ENCODE peak calls at places on chromosomes 7 and 10, in seven cellular contexts. Z, H, J, W, Q, M and U are unnamed samples. For H3K9me3, the result is how much of the 10 kb centered on the place peaks cover.

GRCh38 chr10:104300736-104301292 is 31.8 kb downstream of the GSTO2 start:
- DNase-seq in Z (no peak), H (peak), M (peak), J (peak), W (peak), Q (peak), U (peak)

GRCh38 chr7:55071411-55072188 is 52.8 kb downstream of the EGFR start:
- DNase-seq in Q (peak), W (no peak), H (no peak), M (no peak), J (no peak), Z (no peak), U (no peak)

GRCh38 chr10:119768455-119769094 is 42.7 kb downstream of the INPP5F start:
- DNase-seq in M (peak), W (no peak), J (no peak), Z (no peak), H (no peak), Q (no peak), U (no peak)

GRCh38 chr7:20403356-20403755 is 72.7 kb downstream of the ITGB8 start:
- DNase-seq in Q (no peak), H (peak), M (no peak), Z (no peak), W (no peak), J (no peak), U (no peak)

GRCh38 chr7:134307320-134307719 is 9.4 kb downstream of the SLC35B4 start:
- DNase-seq in J (no peak), Q (no peak), Z (no peak), W (no peak), M (no peak), H (no peak), U (no peak)

GRCh38 chr10:92692085-92692671 is 2.4 kb downstream of the HHEX start:
- DNase-seq in J (no peak), M (no peak), H (no peak), W (no peak), Q (peak), Z (no peak), U (no peak)

GRCh38 chr10:59560990-59561389 is 148.7 kb downstream of the SLC16A9 start:
- DNase-seq in Q (no peak), J (no peak), W (no peak), H (no peak), Z (no peak), M (no peak), U (no peak)

GRCh38 chr10:60314306-60314940 is 75.3 kb downstream of the ANK3 start:
- DNase-seq in J (peak), Q (no peak), M (peak), H (no peak), Z (no peak), W (no peak), U (no peak)

GRCh38 chr7:123727071-123727837 is 21.5 kb downstream of the WASL start:
- DNase-seq in Q (no peak), M (peak), J (peak), Z (no peak), H (no peak), W (no peak), U (no peak)

GRCh38 chr10:29530112-29530976 is 104.4 kb downstream of the SVIL start:
- DNase-seq in J (no peak), W (no peak), Z (no peak), M (no peak), H (no peak), Q (peak), U (no peak)

GRCh38 chr10:99435986-99436633 is 5.7 kb upstream of the GOT1 start:
- DNase-seq in Q (no peak), J (peak), M (peak), W (no peak), Z (no peak), H (no peak), U (no peak)

GRCh38 chr10:77158666-77159065 is 478.9 kb downstream of the KCNMA1 start:
- DNase-seq in Q (no peak), J (no peak), M (no peak), H (no peak), W (peak), Z (no peak), U (no peak)

GRCh38 chr7:130374507-130374906 is 5.8 kb upstream of the CPA1 start:
- DNase-seq in H (no peak), Z (no peak), J (no peak), Q (no peak), W (no peak), M (no peak), U (no peak)

GRCh38 chr7:28723336-28723735 is 234.8 kb downstream of the TRIL start:
- DNase-seq in H (no peak), Z (no peak), J (no peak), Q (no peak), W (no peak), M (no peak), U (no peak)

GRCh38 chr10:123831259-123831658 is 60.3 kb downstream of the CPXM2 start:
- DNase-seq in Q (no peak), J (no peak), Z (no peak), W (no peak), M (no peak), H (no peak), U (no peak)

GRCh38 chr7:5659584-5659983 is 121.9 kb downstream of the RNF216 start:
- DNase-seq in M (no peak), J (no peak), Z (no peak), H (no peak), Q (no peak), W (peak), U (no peak)

GRCh38 chr10:118249714-118250113 is 92.4 kb downstream of the FAM204A start:
- DNase-seq in Q (no peak), H (no peak), Z (no peak), M (no peak), J (no peak), W (no peak), U (no peak)

GRCh38 chr10:120607710-120608703 is 151.0 kb downstream of the PLPP4 start:
- DNase-seq in Q (no peak), W (no peak), H (no peak), M (no peak), J (no peak), Z (no peak), U (no peak)

GRCh38 chr10:65325913-65326312 is 1599.9 kb upstream of the LRRTM3 start:
- DNase-seq in J (no peak), Q (no peak), Z (no peak), W (no peak), M (no peak), H (no peak), U (no peak)

GRCh38 chr10:59708816-59709471 is 706 bp downstream of the SLC16A9 start:
- DNase-seq in M (no peak), J (peak), H (peak), Z (no peak), Q (peak), W (peak), U (peak)

GRCh38 chr10:132095403-132096113 is 29.8 kb downstream of the JAKMIP3 start:
- DNase-seq in J (no peak), Q (no peak), M (no peak), H (no peak), Z (no peak), W (no peak), U (no peak)

GRCh38 chr7:42661312-42661711 is 250.6 kb downstream of the C7orf25 start:
- DNase-seq in W (no peak), H (no peak), J (peak), M (no peak), Z (no peak), Q (no peak), U (no peak)

GRCh38 chr7:107693396-107693795 is 32.8 kb downstream of the SLC26A4 start:
- DNase-seq in W (no peak), Z (no peak), M (no peak), H (no peak), Q (no peak), J (peak), U (no peak)

GRCh38 chr7:158760936-158761335 is 56.3 kb upstream of the NCAPG2 start:
- DNase-seq in J (no peak), Z (no peak), Q (no peak), M (no peak), W (no peak), H (no peak), U (no peak)

GRCh38 chr7:33129806-33130153 is 416 bp downstream of the BBS9 start:
- DNase-seq in Q (no peak), H (no peak), M (no peak), Z (no peak), W (no peak), J (no peak), U (no peak)

GRCh38 chr7:2723138-2723850 is 35.3 kb downstream of the AMZ1 start:
- DNase-seq in J (no peak), M (no peak), Q (no peak), W (no peak), Z (no peak), H (peak), U (peak)

GRCh38 chr10:15775513-15775912 is 55.8 kb upstream of the ITGA8 start:
- DNase-seq in Q (no peak), W (no peak), H (no peak), J (no peak), M (peak), Z (no peak), U (no peak)

GRCh38 chr7:139231513-139232376 is 708 bp downstream of the UBN2 start:
- DNase-seq in M (peak), Z (no peak), W (peak), J (peak), Q (peak), H (peak), U (peak)

GRCh38 chr7:108222236-108222892 is 92.2 kb upstream of the LAMB4 start:
- DNase-seq in Z (no peak), W (no peak), M (peak), Q (no peak), J (peak), H (no peak), U (no peak)

GRCh38 chr10:35972275-35972674 is 330.2 kb upstream of the FZD8 start:
- DNase-seq in M (no peak), Z (no peak), H (no peak), Q (no peak), J (no peak), W (no peak), U (no peak)

GRCh38 chr7:151088019-151088855 is 2.0 kb downstream of the AGAP3 start:
- DNase-seq in Q (no peak), H (no peak), Z (no peak), J (peak), M (no peak), W (no peak), U (no peak)

GRCh38 chr7:85154282-85154937 is 32.4 kb downstream of the SEMA3D start:
- DNase-seq in H (no peak), J (no peak), M (no peak), Q (no peak), W (no peak), Z (no peak), U (no peak)

GRCh38 chr7:17339952-17340351 is 41.5 kb downstream of the AHR start:
- DNase-seq in J (no peak), Q (no peak), M (no peak), H (no peak), W (no peak), Z (no peak), U (no peak)

GRCh38 chr10:77305650-77306632 is 331.7 kb downstream of the KCNMA1 start:
- DNase-seq in J (no peak), Z (no peak), Q (no peak), H (no peak), M (peak), W (no peak), U (no peak)

GRCh38 chr7:131012477-131013031 is 278.5 kb upstream of the KLF14 start:
- DNase-seq in H (no peak), J (no peak), M (no peak), Q (no peak), Z (no peak), W (no peak), U (no peak)

GRCh38 chr7:46247622-46248181 is 326.6 kb upstream of the IGFBP3 start:
- DNase-seq in Z (no peak), H (no peak), W (no peak), Q (no peak), J (no peak), M (no peak), U (no peak)

DNA sequence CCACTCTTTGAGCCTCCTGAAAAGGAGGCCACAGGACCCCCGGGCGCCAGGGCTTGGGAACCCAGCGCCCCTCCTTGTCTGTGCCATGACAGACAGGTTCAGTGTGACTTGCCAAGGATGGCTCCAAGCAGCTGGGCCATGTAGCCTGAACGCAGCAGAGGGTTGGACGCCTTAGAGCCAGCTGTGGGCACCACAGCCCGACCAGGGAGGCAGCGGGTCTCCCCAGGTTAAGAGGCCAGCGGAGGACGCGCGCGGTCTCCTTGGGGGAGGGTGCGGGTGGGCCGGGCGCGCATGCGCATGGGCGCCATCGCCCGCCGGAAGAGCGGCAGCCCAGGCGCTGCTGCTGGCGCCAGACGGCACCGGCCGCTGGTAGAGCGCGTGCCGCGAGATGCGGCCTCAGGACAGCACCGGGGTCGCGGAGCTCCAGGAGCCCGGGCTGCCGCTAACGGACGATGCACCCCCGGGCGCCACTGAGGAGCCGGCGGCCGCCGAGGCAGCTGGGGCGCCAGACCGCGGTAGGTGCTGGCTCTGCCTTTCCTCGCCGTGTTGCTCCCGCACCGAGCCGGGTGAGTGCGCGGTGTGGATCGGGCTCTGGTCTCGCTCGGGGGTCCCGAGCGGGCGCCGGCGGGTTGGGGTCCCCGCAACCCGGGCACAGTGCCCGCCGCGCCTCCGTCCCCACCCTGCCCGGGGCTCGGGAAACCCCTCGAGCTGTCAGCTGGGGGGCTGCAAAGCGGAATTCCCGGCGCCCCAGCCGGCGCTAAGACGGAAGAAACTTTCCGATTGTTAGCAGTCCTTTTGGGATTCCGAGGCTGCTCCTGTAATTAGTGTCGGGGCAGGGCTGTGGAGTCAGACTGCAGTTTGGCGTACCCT is at the start of gene SLC35G1:
- DNase-seq in H (peak), J (peak), W (peak), M (peak), Z (no peak), Q (peak), U (peak)
- TF ChIP-seq POLR2A in H (no peak), J (peak), W (peak), M (peak), Z (no peak), Q (peak), U (peak)

GRCh38 chr10:6497524-6498140 is 82.4 kb downstream of the PRKCQ start:
- DNase-seq in Q (no peak), J (no peak), H (no peak), W (no peak), Z (no peak), M (no peak), U (no peak)
- H3K9me3 ChIP-seq in Q (under half), J (under half), H (under half), W (under half), Z (under half), M (under half), U (under half)

DNA sequence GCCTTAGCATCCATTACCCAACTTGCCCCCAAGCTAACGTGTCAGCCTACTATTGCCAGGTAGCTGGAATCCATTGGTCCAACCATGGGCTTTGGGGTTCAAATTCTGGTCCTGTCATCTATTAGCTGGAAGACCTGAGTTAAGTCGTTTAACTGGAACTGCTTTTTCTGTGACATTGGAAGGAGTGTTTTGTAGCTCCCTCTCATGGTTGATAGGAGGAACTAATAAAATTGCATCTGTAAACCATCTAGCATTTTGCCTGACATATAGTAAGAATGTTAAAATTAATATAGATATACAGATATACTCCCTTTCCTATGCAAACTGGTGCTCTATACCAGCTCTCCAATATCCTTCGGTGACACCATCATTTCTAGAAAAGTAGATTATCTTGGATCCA is 23.8 kb upstream of the SLF2 start:
- DNase-seq in W (no peak), J (no peak), Q (peak), M (no peak), H (no peak), Z (no peak), U (no peak)
- TF ChIP-seq CTCF in W (peak), J (no peak), Q (no peak), M (peak), H (no peak), Z (no peak), U (no peak)

GRCh38 chr7:126016722-126017121 is 1087.1 kb upstream of the POT1 start:
- DNase-seq in Q (no peak), M (no peak), H (no peak), Z (no peak), J (no peak), W (no peak), U (no peak)
- TF ChIP-seq POLR2A in Q (no peak), M (no peak), H (no peak), Z (no peak), J (no peak), W (no peak), U (no peak)

GRCh38 chr10:90075995-90076394 is 374.6 kb downstream of the KIF20B start:
- DNase-seq in Q (no peak), H (no peak), Z (no peak), W (no peak), M (no peak), J (no peak), U (no peak)
- H3K9me3 ChIP-seq in Q (under half), H (under half), Z (under half), W (under half), M (under half), J (under half), U (under half)

DNA sequence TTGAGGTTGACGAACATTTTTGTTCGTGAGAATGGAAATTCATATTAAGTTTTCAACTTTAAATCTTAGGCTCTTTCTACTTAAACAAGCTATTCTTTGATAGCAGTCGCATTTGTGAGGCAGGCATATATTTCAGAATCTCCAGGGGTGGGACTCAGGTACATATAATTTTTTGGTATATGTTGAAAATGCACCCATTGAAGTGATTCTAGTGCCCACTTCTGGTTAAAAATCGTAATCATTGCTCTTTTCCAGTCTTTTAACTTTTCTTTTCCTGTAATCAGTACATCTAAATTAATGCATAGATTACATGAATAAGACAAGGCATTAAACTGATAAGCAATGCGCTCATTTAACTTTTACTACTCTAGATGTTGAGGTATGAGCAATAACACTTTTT is 67.8 kb downstream of the ZNRF2 start:
- DNase-seq in M (no peak), W (no peak), J (no peak), Q (no peak), Z (no peak), H (no peak), U (no peak)
- TF ChIP-seq CTCF in M (no peak), W (no peak), J (no peak), Q (no peak), Z (no peak), H (no peak), U (no peak)

DNA sequence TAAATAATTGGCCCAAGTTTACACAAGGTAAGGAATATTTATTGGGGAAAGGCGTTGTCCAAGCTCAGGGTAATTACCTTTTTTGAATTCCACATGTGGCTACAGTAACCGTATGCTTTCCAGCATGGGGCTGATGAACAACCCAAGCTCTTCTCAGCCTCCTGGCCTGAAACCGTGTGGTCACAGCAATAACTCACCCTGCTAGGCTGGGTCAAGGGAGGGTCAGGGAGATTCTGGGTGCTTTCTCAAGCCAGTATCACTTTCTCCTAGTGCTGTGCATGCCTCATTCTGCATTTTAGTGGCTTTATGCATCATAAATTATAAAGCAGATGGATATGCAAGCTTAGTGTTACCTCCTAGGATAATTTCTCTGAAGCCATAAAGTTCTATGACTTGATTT is 273.9 kb downstream of the PAXIP1 start:
- DNase-seq in Z (no peak), M (no peak), J (no peak), H (no peak), Q (no peak), W (no peak), U (no peak)
- TF ChIP-seq POLR2A in Z (no peak), M (no peak), J (no peak), H (no peak), Q (no peak), W (no peak), U (no peak)

GRCh38 chr10:106106114-106106513 is 1058.4 kb downstream of the SORCS1 start:
- DNase-seq in H (no peak), W (no peak), Q (no peak), J (no peak), M (no peak), Z (no peak), U (no peak)

GRCh38 chr10:106111241-106111640 is 1053.3 kb downstream of the SORCS1 start:
- DNase-seq in H (no peak), W (no peak), Z (no peak), M (peak), Q (no peak), J (no peak), U (no peak)

DNA sequence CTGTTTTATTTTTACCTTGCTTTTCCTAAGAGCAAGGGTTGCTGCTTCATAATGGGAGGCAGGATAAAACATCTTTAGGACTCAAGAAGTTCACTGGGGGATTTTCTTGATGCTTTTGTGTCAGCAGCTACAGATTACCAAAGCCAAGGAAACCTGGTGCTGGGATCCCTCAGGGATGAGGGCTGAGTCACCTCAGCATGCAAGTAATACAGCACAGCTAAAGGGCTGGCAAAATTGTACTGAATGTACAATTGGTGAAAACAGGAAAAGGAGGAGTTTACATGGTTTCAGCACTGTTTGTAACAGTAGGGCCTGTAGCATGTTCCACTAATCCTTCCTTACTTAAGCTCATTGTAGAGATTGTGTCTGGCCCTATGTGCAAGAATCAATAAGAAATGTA is 1056.8 kb downstream of the SORCS1 start:
- DNase-seq in Q (no peak), H (no peak), M (no peak), W (no peak), Z (no peak), J (no peak), U (no peak)
- H3K9me3 ChIP-seq in Q (under half), H (under half), M (under half), W (under half), Z (under half), J (under half), U (under half)

GRCh38 chr10:31770307-31770902 is 158.2 kb downstream of the ARHGAP12 start:
- DNase-seq in J (peak), Z (no peak), H (no peak), Q (peak), W (peak), M (no peak), U (no peak)
- TF ChIP-seq CTCF in J (peak), Z (peak), H (peak), Q (peak), W (peak), M (peak), U (peak)